ENCODE peak calls at places on chromosomes 13 and 19, in four cellular contexts. U is CD4-positive, CD25-positive, alpha-beta regulatory T cell; G is transverse colon; V is brain microvascular endothelial cell. O is an unnamed sample.

GRCh38 chr19:17681505-17682125 is 6.5 kb downstream of the UNC13A start:
- DNase-seq in U (no peak), G (no peak), V (peak), O (no peak)

GRCh38 chr19:19540707-19541515 is 2.8 kb downstream of the CILP2 start:
- DNase-seq in U (peak), G (peak), V (no peak), O (no peak)

GRCh38 chr13:43348397-43348796 is 325.0 kb downstream of the DNAJC15 start:
- DNase-seq in U (no peak), G (no peak), V (peak), O (no peak)

GRCh38 chr19:9914315-9915207 is 21.8 kb downstream of the OLFM2 start:
- DNase-seq in U (peak), G (peak), V (peak), O (no peak)

GRCh38 chr19:4967738-4968461 is 1.0 kb upstream of the KDM4B start:
- DNase-seq in U (no peak), G (no peak), V (no peak), O (no peak)

GRCh38 chr13:105047676-105048295 is 1487.7 kb downstream of the EFNB2 start:
- DNase-seq in U (no peak), G (no peak), V (no peak), O (no peak)

GRCh38 chr13:109645831-109646230 is 140.6 kb downstream of the IRS2 start:
- DNase-seq in U (no peak), G (no peak), V (peak), O (no peak)

GRCh38 chr13:23797276-23797903 is 91.8 kb downstream of the MIPEP start:
- DNase-seq in U (no peak), G (no peak), V (no peak), O (no peak)

GRCh38 chr13:104553156-104553555 is 1486.9 kb upstream of the SLC10A2 start:
- DNase-seq in U (no peak), G (no peak), V (peak), O (no peak)

GRCh38 chr13:21420706-21421105 is 38.4 kb downstream of the ZDHHC20 start:
- DNase-seq in U (no peak), G (no peak), V (peak), O (no peak)

GRCh38 chr13:27679396-27679795 is 57.7 kb downstream of the POLR1D start:
- DNase-seq in U (no peak), G (no peak), V (no peak), O (no peak)

GRCh38 chr13:111494641-111495040 is 174.2 kb downstream of the TEX29 start:
- DNase-seq in U (no peak), G (no peak), V (no peak), O (no peak)

GRCh38 chr13:114112231-114112825 is 20.1 kb downstream of the RASA3 start:
- DNase-seq in U (no peak), G (peak), V (no peak), O (no peak)

GRCh38 chr13:114112826-114113322 is 19.5 kb downstream of the RASA3 start:
- DNase-seq in U (no peak), G (peak), V (no peak), O (no peak)

GRCh38 chr13:114115796-114116195 is 16.6 kb downstream of the RASA3 start:
- DNase-seq in U (no peak), G (peak), V (no peak), O (no peak)

GRCh38 chr13:114115191-114115671 is 17.2 kb downstream of the RASA3 start:
- DNase-seq in U (no peak), G (peak), V (peak), O (no peak)

GRCh38 chr13:114113961-114114360 is 18.5 kb downstream of the RASA3 start:
- DNase-seq in U (no peak), G (no peak), V (no peak), O (no peak)
- H3K27ac ChIP-seq in U (peak), G (no peak), V (peak), O (no peak)

DNA sequence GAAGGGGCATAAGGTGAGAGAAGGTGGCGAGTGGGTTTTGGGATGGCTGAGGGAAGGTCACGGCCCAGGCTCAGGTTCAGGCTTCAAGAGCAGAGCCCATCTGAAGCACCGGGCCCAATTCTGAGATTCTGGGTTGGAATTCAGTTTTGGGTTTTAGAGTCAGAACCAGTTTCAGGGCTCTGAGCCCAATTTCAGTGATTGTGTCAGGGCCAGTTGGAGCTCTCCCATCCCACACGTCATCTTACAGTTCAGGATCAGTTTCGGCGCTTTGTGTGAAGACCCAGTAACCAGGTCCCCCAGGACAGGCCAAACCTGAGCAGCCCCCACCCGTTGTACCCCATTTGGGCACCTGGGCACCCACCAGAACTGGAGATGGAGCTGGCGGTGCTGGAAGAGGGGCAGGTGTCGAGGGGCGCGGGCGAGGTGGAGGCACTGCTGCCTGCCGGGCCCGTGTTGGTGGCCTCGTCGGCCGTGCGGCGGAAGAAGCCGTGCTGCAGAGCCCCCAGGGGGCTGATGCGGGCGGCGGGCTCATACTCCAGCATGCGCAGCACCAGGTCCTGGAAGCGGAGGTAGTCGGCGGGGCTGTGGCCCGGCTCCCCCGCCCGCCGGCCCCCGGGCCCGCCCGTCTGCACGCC is 7.5 kb downstream of the DYRK1B start:
- DNase-seq in U (no peak), G (no peak), V (no peak), O (no peak)
- H3K27ac ChIP-seq in U (no peak), G (no peak), V (no peak), O (no peak)

DNA sequence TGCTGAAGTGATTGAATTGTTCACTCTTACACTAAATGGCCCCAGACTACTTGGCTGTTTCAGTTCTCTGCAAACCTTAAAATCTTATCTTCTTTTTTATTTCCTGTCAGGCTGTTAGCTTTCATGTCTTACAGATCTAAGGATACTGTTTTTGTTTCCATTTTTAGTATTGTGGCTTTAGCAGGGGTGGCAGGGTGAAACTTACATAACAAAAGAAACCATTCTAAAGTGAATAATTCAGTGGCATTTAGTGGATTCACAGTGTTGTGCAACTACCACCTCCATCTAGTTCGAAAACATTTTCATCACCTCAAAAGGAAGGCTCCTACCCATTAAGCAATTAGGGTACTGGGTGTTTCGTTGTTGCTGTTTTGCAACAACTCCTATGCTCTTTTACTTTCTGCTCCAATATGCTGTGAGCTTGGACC is 19.8 kb downstream of the TMEM272 start:
- DNase-seq in U (peak), G (no peak), V (no peak), O (no peak)
- H3K27ac ChIP-seq in U (peak), G (peak), V (no peak), O (no peak)

GRCh38 chr19:40690050-40690698 is at the start of gene NUMBL:
- DNase-seq in U (no peak), G (no peak), V (no peak), O (no peak)

GRCh38 chr19:40690699-40691420 is 409 bp upstream of the NUMBL start:
- DNase-seq in U (peak), G (peak), V (peak), O (peak)

GRCh38 chr19:40693150-40693788 is 2.8 kb upstream of the NUMBL start:
- DNase-seq in U (no peak), G (no peak), V (no peak), O (no peak)

GRCh38 chr19:40692212-40692551 is 1.7 kb upstream of the NUMBL start:
- DNase-seq in U (no peak), G (no peak), V (no peak), O (no peak)

DNA sequence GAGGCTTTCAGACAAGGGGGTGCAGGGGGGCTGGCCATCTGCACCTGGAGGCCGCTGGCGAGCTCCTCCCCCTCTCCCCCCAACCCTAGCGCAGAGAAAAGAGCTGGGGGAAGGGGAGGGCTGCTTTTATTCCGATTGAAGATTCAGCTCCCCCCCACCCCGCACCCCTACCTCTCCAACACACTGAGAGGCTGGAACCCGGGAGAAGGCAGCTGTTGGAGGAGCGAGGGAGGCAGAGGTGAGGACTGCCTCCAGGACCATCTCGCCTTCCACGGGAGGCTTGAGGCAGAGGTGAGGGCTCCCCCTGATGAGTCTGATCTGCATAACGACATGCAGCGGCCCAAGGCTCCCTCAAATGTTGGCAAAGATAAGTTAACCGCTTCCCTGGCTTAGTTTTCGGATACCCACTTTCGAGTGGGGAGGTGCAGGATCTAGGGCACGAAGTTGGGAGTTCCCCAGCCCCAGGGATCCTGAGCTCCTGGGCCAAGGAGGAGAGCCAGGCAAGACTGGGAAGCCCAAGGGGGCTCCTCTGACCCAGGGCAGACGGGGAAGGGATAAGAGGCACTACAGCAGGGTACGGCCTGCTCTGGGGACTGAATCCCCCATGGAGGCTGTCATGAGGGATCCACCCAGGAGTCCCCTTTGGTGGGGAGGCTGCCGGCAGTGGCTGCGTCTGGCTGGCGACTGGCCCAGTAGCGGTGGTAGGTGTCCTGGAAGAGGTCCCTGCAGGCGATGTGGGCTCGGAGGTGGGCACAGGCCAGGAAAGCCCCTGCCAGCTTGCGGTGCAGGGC is 1.2 kb upstream of the NUMBL start:
- DNase-seq in U (no peak), G (no peak), V (no peak), O (no peak)
- H3K27ac ChIP-seq in U (peak), G (peak), V (peak), O (peak)

DNA sequence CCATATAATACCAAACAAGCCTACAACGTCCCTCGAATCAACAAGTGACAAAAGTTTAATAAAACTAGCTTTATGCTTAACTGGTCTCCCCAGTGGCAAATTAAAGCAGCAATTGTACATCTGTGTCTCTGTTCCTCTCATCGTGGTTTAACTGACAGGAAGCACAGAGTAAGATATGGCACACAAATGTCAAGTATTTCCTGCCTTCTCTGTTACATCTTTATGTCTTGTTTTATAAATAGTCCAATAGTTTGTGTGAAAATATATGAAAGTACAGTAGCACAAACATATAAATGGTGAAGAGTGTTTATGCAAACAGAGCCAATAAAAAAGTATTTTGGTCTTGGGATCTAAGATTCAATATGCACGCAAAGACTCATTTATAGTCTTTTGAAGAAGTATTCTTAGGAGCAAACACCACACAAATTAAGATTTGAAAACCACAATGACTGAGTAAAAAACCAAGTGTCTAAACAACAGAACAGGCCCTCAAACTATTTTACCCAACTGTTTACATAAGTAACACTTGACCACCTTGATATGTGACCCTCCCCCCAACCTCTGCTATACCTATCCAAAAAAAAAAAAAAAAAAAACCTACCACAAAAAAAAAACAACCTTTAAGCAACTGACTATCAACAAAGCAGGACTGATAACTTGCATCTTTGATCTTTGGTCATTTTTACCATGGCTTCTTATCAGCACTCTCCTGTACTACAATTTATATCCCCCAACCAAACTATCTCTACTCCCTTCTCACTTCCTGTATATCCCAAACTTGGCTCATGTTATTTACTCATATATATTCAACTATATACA is 14.0 kb downstream of the ELF1 start:
- DNase-seq in U (peak), G (no peak), V (no peak), O (no peak)
- H3K27ac ChIP-seq in U (peak), G (peak), V (no peak), O (no peak)

GRCh38 chr19:47730521-47730889 is 14.8 kb upstream of the NOP53 start:
- DNase-seq in U (no peak), G (no peak), V (no peak), O (no peak)
- H3K27ac ChIP-seq in U (no peak), G (peak), V (no peak), O (no peak)

GRCh38 chr13:25934127-25934526 is 117.7 kb downstream of the SHISA2 start:
- DNase-seq in U (no peak), G (no peak), V (no peak), O (no peak)

GRCh38 chr13:25929816-25930215 is 122.0 kb downstream of the SHISA2 start:
- DNase-seq in U (no peak), G (no peak), V (no peak), O (no peak)

GRCh38 chr13:25930655-25931054 is 121.2 kb downstream of the SHISA2 start:
- DNase-seq in U (no peak), G (no peak), V (no peak), O (no peak)

GRCh38 chr13:25932353-25932752 is 119.5 kb downstream of the SHISA2 start:
- DNase-seq in U (no peak), G (no peak), V (no peak), O (no peak)

DNA sequence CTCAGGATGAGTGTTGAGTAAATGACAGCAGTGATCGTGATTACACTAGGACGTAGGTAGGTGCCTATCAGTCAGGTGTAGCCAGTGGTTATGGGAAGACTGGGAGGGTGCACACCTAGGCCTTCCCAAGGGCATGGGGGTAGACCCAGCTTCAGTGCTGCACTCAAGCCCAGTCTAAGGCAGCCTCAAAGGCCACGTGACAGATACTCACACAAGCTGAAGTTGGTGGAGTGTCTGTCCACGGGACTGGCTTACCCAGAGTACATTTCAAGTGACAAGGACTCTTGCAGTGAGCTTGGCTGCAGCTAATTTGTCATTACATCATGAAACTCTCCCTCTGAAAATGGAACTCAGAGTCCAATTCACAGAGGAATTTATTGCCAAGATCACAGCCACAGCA is 118.3 kb downstream of the SHISA2 start:
- DNase-seq in U (no peak), G (no peak), V (no peak), O (no peak)
- H3K27ac ChIP-seq in U (no peak), G (no peak), V (no peak), O (no peak)

DNA sequence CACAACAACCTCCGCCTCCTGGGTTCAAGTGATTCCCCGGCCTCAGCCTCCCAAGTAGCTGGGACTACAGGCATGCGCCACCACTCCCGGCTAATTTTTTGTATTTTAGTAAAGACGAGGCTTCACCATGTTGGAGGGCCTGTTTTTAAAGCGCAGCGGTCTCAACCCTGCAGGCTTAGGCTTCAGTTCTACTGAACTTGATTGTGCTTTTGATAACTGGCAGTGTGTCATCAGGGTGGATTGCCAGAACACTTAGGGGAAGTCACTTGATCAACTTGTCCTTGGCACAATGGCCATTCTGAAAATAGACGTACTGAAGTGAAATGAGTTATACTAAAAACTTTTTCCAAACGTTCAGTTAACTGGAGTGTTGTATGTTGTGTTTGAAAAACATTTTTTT is 472.2 kb downstream of the KLF5 start:
- DNase-seq in U (no peak), G (no peak), V (no peak), O (no peak)
- H3K27ac ChIP-seq in U (no peak), G (no peak), V (no peak), O (no peak)